ENCODE peak calls at places on chromosomes 16 and 17, in nine cellular contexts. One of them, this sample, is unnamed.

GRCh38 chr16:977096-977701 is 4.4 kb upstream of the SOX8 start:
- DNase-seq in GM18507: no peak
- DNase-seq in HS-5: no peak
- DNase-seq in NCI-H345: no peak
- DNase-seq in suprapubic skin: no peak
- DNase-seq in fibroblast of pulmonary artery: no peak
- DNase-seq in NCI-H2029: no peak
- DNase-seq in glutamatergic neuron: peak
- DNase-seq in EH: no peak
- DNase-seq in this sample: no peak

GRCh38 chr17:8125947-8126305 is 2.0 kb upstream of the HES7 start:
- DNase-seq in fibroblast of pulmonary artery: no peak
- DNase-seq in HS-5: no peak
- DNase-seq in suprapubic skin: no peak
- DNase-seq in NCI-H345: peak
- DNase-seq in GM18507: no peak
- DNase-seq in NCI-H2029: no peak
- DNase-seq in EH: peak
- DNase-seq in glutamatergic neuron: peak
- DNase-seq in this sample: peak

GRCh38 chr17:14201595-14201994 is 35.1 kb downstream of the CDRT15 start:
- DNase-seq in NCI-H2029: no peak
- DNase-seq in HS-5: no peak
- DNase-seq in glutamatergic neuron: no peak
- DNase-seq in suprapubic skin: no peak
- DNase-seq in NCI-H345: no peak
- DNase-seq in EH: no peak
- DNase-seq in GM18507: no peak
- DNase-seq in fibroblast of pulmonary artery: no peak
- DNase-seq in this sample: no peak

GRCh38 chr17:8131844-8132441 is 8.0 kb upstream of the HES7 start:
- DNase-seq in suprapubic skin: no peak
- DNase-seq in GM18507: no peak
- DNase-seq in NCI-H345: no peak
- DNase-seq in EH: peak
- DNase-seq in glutamatergic neuron: no peak
- DNase-seq in NCI-H2029: no peak
- DNase-seq in fibroblast of pulmonary artery: no peak
- DNase-seq in HS-5: no peak
- DNase-seq in this sample: no peak

GRCh38 chr17:58532555-58532951 is 18.1 kb upstream of the MTMR4 start:
- DNase-seq in GM18507: no peak
- DNase-seq in fibroblast of pulmonary artery: no peak
- DNase-seq in NCI-H345: no peak
- DNase-seq in suprapubic skin: no peak
- DNase-seq in NCI-H2029: no peak
- DNase-seq in EH: no peak
- DNase-seq in HS-5: no peak
- DNase-seq in glutamatergic neuron: no peak
- DNase-seq in this sample: no peak

GRCh38 chr16:5056347-5056746 is 9.4 kb downstream of the C16orf89 start:
- DNase-seq in EH: peak
- DNase-seq in NCI-H345: no peak
- DNase-seq in glutamatergic neuron: peak
- DNase-seq in HS-5: no peak
- DNase-seq in fibroblast of pulmonary artery: no peak
- DNase-seq in suprapubic skin: no peak
- DNase-seq in GM18507: peak
- DNase-seq in NCI-H2029: no peak
- DNase-seq in this sample: peak

GRCh38 chr16:71474864-71475263 is 12.8 kb upstream of the ZNF23 start:
- DNase-seq in glutamatergic neuron: no peak
- DNase-seq in HS-5: peak
- DNase-seq in fibroblast of pulmonary artery: peak
- DNase-seq in suprapubic skin: no peak
- DNase-seq in NCI-H345: no peak
- DNase-seq in NCI-H2029: no peak
- DNase-seq in EH: peak
- DNase-seq in GM18507: no peak
- DNase-seq in this sample: no peak

GRCh38 chr17:29619251-29619650 is 3.5 kb downstream of the CORO6 start:
- DNase-seq in glutamatergic neuron: no peak
- DNase-seq in GM18507: no peak
- DNase-seq in NCI-H345: peak
- DNase-seq in NCI-H2029: no peak
- DNase-seq in suprapubic skin: no peak
- DNase-seq in EH: peak
- DNase-seq in fibroblast of pulmonary artery: peak
- DNase-seq in HS-5: no peak
- DNase-seq in this sample: peak

GRCh38 chr17:79874329-79874981 is 35.2 kb upstream of the CBX4 start:
- DNase-seq in fibroblast of pulmonary artery: peak
- DNase-seq in suprapubic skin: no peak
- DNase-seq in EH: peak
- DNase-seq in glutamatergic neuron: no peak
- DNase-seq in NCI-H345: peak
- DNase-seq in HS-5: no peak
- DNase-seq in GM18507: peak
- DNase-seq in NCI-H2029: no peak
- DNase-seq in this sample: peak

GRCh38 chr17:41052594-41052993 is 2.4 kb downstream of the KRTAP2-2 start:
- DNase-seq in suprapubic skin: no peak
- DNase-seq in EH: peak
- DNase-seq in GM18507: no peak
- DNase-seq in HS-5: no peak
- DNase-seq in fibroblast of pulmonary artery: no peak
- DNase-seq in NCI-H2029: no peak
- DNase-seq in glutamatergic neuron: no peak
- DNase-seq in NCI-H345: no peak
- DNase-seq in this sample: no peak

GRCh38 chr17:19940722-19941464 is 36.7 kb downstream of the AKAP10 start:
- DNase-seq in NCI-H345: no peak
- DNase-seq in suprapubic skin: no peak
- DNase-seq in glutamatergic neuron: no peak
- DNase-seq in HS-5: no peak
- DNase-seq in EH: peak
- DNase-seq in fibroblast of pulmonary artery: peak
- DNase-seq in NCI-H2029: peak
- DNase-seq in GM18507: no peak
- DNase-seq in this sample: no peak

GRCh38 chr17:82217120-82217529 is 4.5 kb upstream of the CCDC57 start:
- DNase-seq in NCI-H345: no peak
- DNase-seq in glutamatergic neuron: no peak
- DNase-seq in NCI-H2029: no peak
- DNase-seq in GM18507: no peak
- DNase-seq in suprapubic skin: no peak
- DNase-seq in EH: peak
- DNase-seq in HS-5: no peak
- DNase-seq in fibroblast of pulmonary artery: no peak
- DNase-seq in this sample: no peak

GRCh38 chr17:42514867-42515266 is 21.2 kb upstream of the NAGLU start:
- DNase-seq in glutamatergic neuron: no peak
- DNase-seq in GM18507: no peak
- DNase-seq in HS-5: no peak
- DNase-seq in suprapubic skin: no peak
- DNase-seq in EH: no peak
- DNase-seq in NCI-H345: no peak
- DNase-seq in fibroblast of pulmonary artery: no peak
- DNase-seq in NCI-H2029: no peak
- DNase-seq in this sample: no peak

GRCh38 chr17:21131090-21131616 is 4.4 kb downstream of the DHRS7B start:
- DNase-seq in NCI-H2029: no peak
- DNase-seq in EH: peak
- DNase-seq in glutamatergic neuron: no peak
- DNase-seq in suprapubic skin: no peak
- DNase-seq in GM18507: no peak
- DNase-seq in NCI-H345: no peak
- DNase-seq in HS-5: no peak
- DNase-seq in fibroblast of pulmonary artery: no peak
- DNase-seq in this sample: no peak

GRCh38 chr17:27954521-27955495 is 61.6 kb upstream of the LYRM9 start:
- DNase-seq in EH: no peak
- DNase-seq in suprapubic skin: no peak
- DNase-seq in glutamatergic neuron: no peak
- DNase-seq in NCI-H2029: no peak
- DNase-seq in HS-5: no peak
- DNase-seq in GM18507: no peak
- DNase-seq in NCI-H345: no peak
- DNase-seq in fibroblast of pulmonary artery: no peak
- DNase-seq in this sample: no peak

GRCh38 chr17:20253323-20253722 is 214.0 kb downstream of the LGALS9B start:
- DNase-seq in NCI-H2029: no peak
- DNase-seq in fibroblast of pulmonary artery: no peak
- DNase-seq in glutamatergic neuron: no peak
- DNase-seq in EH: no peak
- DNase-seq in NCI-H345: no peak
- DNase-seq in HS-5: no peak
- DNase-seq in GM18507: no peak
- DNase-seq in suprapubic skin: no peak
- DNase-seq in this sample: no peak

GRCh38 chr17:4751925-4752324 is 12.2 kb upstream of the CXCL16 start:
- DNase-seq in NCI-H345: no peak
- DNase-seq in HS-5: no peak
- DNase-seq in EH: peak
- DNase-seq in NCI-H2029: no peak
- DNase-seq in suprapubic skin: no peak
- DNase-seq in GM18507: no peak
- DNase-seq in fibroblast of pulmonary artery: peak
- DNase-seq in glutamatergic neuron: no peak
- DNase-seq in this sample: no peak

GRCh38 chr17:76161113-76161512 is 20.1 kb upstream of the FOXJ1 start:
- DNase-seq in HS-5: no peak
- DNase-seq in NCI-H2029: no peak
- DNase-seq in glutamatergic neuron: no peak
- DNase-seq in EH: no peak
- DNase-seq in fibroblast of pulmonary artery: peak
- DNase-seq in suprapubic skin: no peak
- DNase-seq in GM18507: no peak
- DNase-seq in NCI-H345: no peak
- DNase-seq in this sample: no peak

GRCh38 chr17:31819578-31819977 is 39.5 kb downstream of the COPRS start:
- DNase-seq in glutamatergic neuron: no peak
- DNase-seq in EH: no peak
- DNase-seq in GM18507: no peak
- DNase-seq in fibroblast of pulmonary artery: no peak
- DNase-seq in HS-5: no peak
- DNase-seq in NCI-H345: no peak
- DNase-seq in NCI-H2029: no peak
- DNase-seq in suprapubic skin: no peak
- DNase-seq in this sample: no peak

GRCh38 chr16:73093146-73094144 is 45.5 kb upstream of the ZFHX3 start:
- DNase-seq in fibroblast of pulmonary artery: peak
- DNase-seq in GM18507: no peak
- DNase-seq in NCI-H2029: no peak
- DNase-seq in suprapubic skin: no peak
- DNase-seq in EH: peak
- DNase-seq in HS-5: no peak
- DNase-seq in glutamatergic neuron: no peak
- DNase-seq in NCI-H345: no peak
- DNase-seq in this sample: no peak

GRCh38 chr17:63645775-63646491 is 23.7 kb downstream of the MAP3K3 start:
- DNase-seq in fibroblast of pulmonary artery: no peak
- DNase-seq in GM18507: no peak
- DNase-seq in glutamatergic neuron: no peak
- DNase-seq in suprapubic skin: no peak
- DNase-seq in HS-5: no peak
- DNase-seq in NCI-H345: no peak
- DNase-seq in EH: peak
- DNase-seq in NCI-H2029: no peak
- DNase-seq in this sample: no peak

GRCh38 chr16:55915116-55915827 is 40.1 kb upstream of the CES5A start:
- DNase-seq in GM18507: no peak
- DNase-seq in glutamatergic neuron: peak
- DNase-seq in EH: no peak
- DNase-seq in fibroblast of pulmonary artery: no peak
- DNase-seq in NCI-H345: no peak
- DNase-seq in suprapubic skin: no peak
- DNase-seq in NCI-H2029: no peak
- DNase-seq in HS-5: no peak
- DNase-seq in this sample: no peak

GRCh38 chr17:80817321-80817845 is 174.3 kb upstream of the CHMP6 start:
- DNase-seq in suprapubic skin: no peak
- DNase-seq in HS-5: no peak
- DNase-seq in EH: no peak
- DNase-seq in NCI-H2029: no peak
- DNase-seq in fibroblast of pulmonary artery: no peak
- DNase-seq in glutamatergic neuron: no peak
- DNase-seq in NCI-H345: no peak
- DNase-seq in GM18507: no peak
- DNase-seq in this sample: no peak

GRCh38 chr16:14249291-14250032 is 178.3 kb downstream of the MRTFB start:
- DNase-seq in suprapubic skin: no peak
- DNase-seq in GM18507: peak
- DNase-seq in NCI-H345: peak
- DNase-seq in glutamatergic neuron: peak
- DNase-seq in NCI-H2029: no peak
- DNase-seq in fibroblast of pulmonary artery: peak
- DNase-seq in EH: peak
- DNase-seq in HS-5: peak
- DNase-seq in this sample: peak

GRCh38 chr16:19997734-19998133 is 76.0 kb downstream of the GPR139 start:
- DNase-seq in EH: no peak
- DNase-seq in fibroblast of pulmonary artery: no peak
- DNase-seq in glutamatergic neuron: no peak
- DNase-seq in suprapubic skin: no peak
- DNase-seq in HS-5: no peak
- DNase-seq in GM18507: no peak
- DNase-seq in NCI-H345: no peak
- DNase-seq in NCI-H2029: peak
- DNase-seq in this sample: no peak

GRCh38 chr16:77660311-77660710 is 62.0 kb upstream of the NUDT7 start:
- DNase-seq in NCI-H345: peak
- DNase-seq in EH: no peak
- DNase-seq in GM18507: no peak
- DNase-seq in HS-5: no peak
- DNase-seq in fibroblast of pulmonary artery: peak
- DNase-seq in NCI-H2029: peak
- DNase-seq in suprapubic skin: no peak
- DNase-seq in glutamatergic neuron: no peak
- DNase-seq in this sample: peak

GRCh38 chr16:81902025-81902424 is 109.2 kb downstream of the SDR42E1 start:
- DNase-seq in fibroblast of pulmonary artery: no peak
- DNase-seq in glutamatergic neuron: no peak
- DNase-seq in HS-5: no peak
- DNase-seq in GM18507: no peak
- DNase-seq in EH: no peak
- DNase-seq in NCI-H2029: no peak
- DNase-seq in suprapubic skin: no peak
- DNase-seq in NCI-H345: no peak
- DNase-seq in this sample: no peak

GRCh38 chr17:73118139-73118538 is 25.7 kb upstream of the SLC39A11 start:
- DNase-seq in glutamatergic neuron: no peak
- DNase-seq in EH: no peak
- DNase-seq in HS-5: no peak
- DNase-seq in NCI-H2029: no peak
- DNase-seq in fibroblast of pulmonary artery: no peak
- DNase-seq in suprapubic skin: no peak
- DNase-seq in NCI-H345: no peak
- DNase-seq in GM18507: no peak
- DNase-seq in this sample: no peak

GRCh38 chr16:84182680-84183571 is 3.9 kb downstream of the TAF1C start:
- DNase-seq in fibroblast of pulmonary artery: no peak
- DNase-seq in NCI-H2029: no peak
- DNase-seq in HS-5: no peak
- DNase-seq in EH: no peak
- DNase-seq in GM18507: no peak
- DNase-seq in NCI-H345: no peak
- DNase-seq in suprapubic skin: no peak
- DNase-seq in glutamatergic neuron: no peak
- DNase-seq in this sample: no peak

GRCh38 chr16:24839347-24839972 is 6.3 kb upstream of the SLC5A11 start:
- DNase-seq in suprapubic skin: no peak
- DNase-seq in GM18507: no peak
- DNase-seq in HS-5: no peak
- DNase-seq in NCI-H2029: no peak
- DNase-seq in fibroblast of pulmonary artery: no peak
- DNase-seq in glutamatergic neuron: no peak
- DNase-seq in EH: no peak
- DNase-seq in NCI-H345: no peak
- DNase-seq in this sample: no peak

GRCh38 chr17:79388556-79389295 is 222.1 kb downstream of the RBFOX3 start:
- DNase-seq in EH: peak
- DNase-seq in NCI-H2029: no peak
- DNase-seq in HS-5: no peak
- DNase-seq in fibroblast of pulmonary artery: peak
- DNase-seq in NCI-H345: peak
- DNase-seq in GM18507: peak
- DNase-seq in glutamatergic neuron: peak
- DNase-seq in suprapubic skin: no peak
- DNase-seq in this sample: peak